ENCODE peak calls at places on chromosomes 5 and 9, in four cellular contexts. N, G, K and X are unnamed samples.

GRCh38 chr5:149464796-149465489 is 85.9 kb upstream of the IL17B start:
- DNase-seq in N (no peak), G (peak), K (peak), X (peak)

GRCh38 chr5:112183103-112183634 is 235.9 kb downstream of the EPB41L4A start:
- DNase-seq in N (peak), G (no peak), K (peak), X (no peak)

GRCh38 chr5:122078116-122078865 is at the start of gene LOX:
- DNase-seq in N (peak), G (peak), K (peak), X (peak)

GRCh38 chr9:133597316-133597957 is 11.8 kb downstream of the FAM163B start:
- DNase-seq in N (peak), G (no peak), K (peak), X (no peak)

GRCh38 chr9:36163049-36163839 is 5.9 kb upstream of the CCIN start:
- DNase-seq in N (peak), G (peak), K (peak), X (peak)

GRCh38 chr5:91025956-91026355 is 357.2 kb downstream of the ARRDC3 start:
- DNase-seq in N (no peak), G (no peak), K (no peak), X (no peak)

GRCh38 chr9:114958021-114958846 is 27.8 kb upstream of the TNFSF8 start:
- DNase-seq in N (no peak), G (peak), K (peak), X (peak)

GRCh38 chr5:159788835-159789331 is 127.4 kb upstream of the ADRA1B start:
- DNase-seq in N (no peak), G (no peak), K (no peak), X (no peak)

GRCh38 chr9:133122935-133123611 is 2.0 kb upstream of the RALGDS start:
- DNase-seq in N (peak), G (no peak), K (no peak), X (peak)

GRCh38 chr9:8391566-8391965 is 592.0 kb upstream of the DMAC1 start:
- DNase-seq in N (no peak), G (no peak), K (peak), X (peak)

GRCh38 chr5:72347801-72348305 is 27.7 kb downstream of the PTCD2 start:
- DNase-seq in N (no peak), G (no peak), K (peak), X (peak)

GRCh38 chr9:88923653-88924284 is 67.5 kb upstream of the S1PR3 start:
- DNase-seq in N (no peak), G (no peak), K (no peak), X (no peak)

GRCh38 chr5:174503461-174504265 is 220.7 kb upstream of the MSX2 start:
- DNase-seq in N (no peak), G (no peak), K (peak), X (peak)

GRCh38 chr5:67773439-67773988 is 442.0 kb upstream of the PIK3R1 start:
- DNase-seq in N (peak), G (peak), K (peak), X (peak)

GRCh38 chr9:122265265-122265900 is 701 bp downstream of the MRRF start:
- DNase-seq in N (peak), G (no peak), K (peak), X (peak)

GRCh38 chr5:75031366-75031765 is 21.0 kb downstream of the GCNT4 start:
- DNase-seq in N (no peak), G (no peak), K (no peak), X (no peak)

GRCh38 chr9:24698864-24699518 is 153.3 kb upstream of the IZUMO3 start:
- DNase-seq in N (peak), G (no peak), K (no peak), X (no peak)

GRCh38 chr5:95712347-95712958 is 18.7 kb upstream of the RHOBTB3 start:
- DNase-seq in N (peak), G (no peak), K (peak), X (peak)

GRCh38 chr5:177427211-177427822 is 841 bp downstream of the GRK6 start:
- DNase-seq in N (no peak), G (no peak), K (no peak), X (no peak)

GRCh38 chr5:180825768-180826525 is 23.3 kb upstream of the MGAT1 start:
- DNase-seq in N (no peak), G (no peak), K (peak), X (peak)

GRCh38 chr9:6645153-6646027 is at the start of gene GLDC:
- DNase-seq in N (peak), G (peak), K (no peak), X (peak)

GRCh38 chr5:86866036-86866435 is 248.3 kb downstream of the COX7C start:
- DNase-seq in N (no peak), G (no peak), K (no peak), X (no peak)

GRCh38 chr9:126756876-126757415 is 47.9 kb upstream of the ZBTB43 start:
- DNase-seq in N (no peak), G (no peak), K (no peak), X (no peak)

GRCh38 chr9:94692601-94693000 is 33.9 kb upstream of the AOPEP start:
- DNase-seq in N (peak), G (no peak), K (no peak), X (no peak)

GRCh38 chr5:71757590-71758543 is 38.8 kb downstream of the CARTPT start:
- DNase-seq in N (peak), G (peak), K (peak), X (peak)

GRCh38 chr5:11174601-11175000 is 413.6 kb upstream of the DAP start:
- DNase-seq in N (no peak), G (no peak), K (no peak), X (no peak)

GRCh38 chr5:75324791-75325190 is 12.2 kb upstream of the HMGCR start:
- DNase-seq in N (no peak), G (no peak), K (no peak), X (no peak)

GRCh38 chr9:76394023-76394895 is at the start of gene RFK:
- DNase-seq in N (peak), G (peak), K (peak), X (peak)

GRCh38 chr9:13209498-13209897 is 70.0 kb downstream of the MPDZ start:
- DNase-seq in N (no peak), G (no peak), K (no peak), X (no peak)

GRCh38 chr5:633521-633955 is 21.4 kb downstream of the CEP72 start:
- DNase-seq in N (no peak), G (no peak), K (peak), X (peak)

GRCh38 chr9:127567119-127567897 is 44.8 kb upstream of the STXBP1 start:
- DNase-seq in N (peak), G (peak), K (peak), X (no peak)

GRCh38 chr5:154038604-154039457 is at the start of the genes FAM114A2 and MFAP3:
- DNase-seq in N (peak), G (peak), K (peak), X (peak)

GRCh38 chr5:82105457-82105856 is 133.6 kb downstream of the ATG10 start:
- DNase-seq in N (no peak), G (no peak), K (peak), X (peak)

GRCh38 chr5:113242481-113243348 is 192.1 kb downstream of the TSSK1B start:
- DNase-seq in N (no peak), G (no peak), K (no peak), X (peak)

GRCh38 chr5:123285122-123286011 is 137.8 kb downstream of the CEP120 start:
- DNase-seq in N (peak), G (no peak), K (peak), X (peak)

GRCh38 chr9:21028476-21028875 is 3.0 kb downstream of the HACD4 start:
- DNase-seq in N (no peak), G (no peak), K (no peak), X (peak)